ENCODE peak calls at places on chromosomes 6 and 20, in nine cellular contexts. One of them, this sample, is unnamed.

GRCh38 chr6:134510920-134511319 is 193.0 kb upstream of the SGK1 start:
- ATAC-seq in Panc1: no peak
- ATAC-seq in HCT116: no peak
- ATAC-seq in heart right ventricle: no peak
- ATAC-seq in right lobe of liver: peak; percentile 69
- ATAC-seq in heart left ventricle: peak; percentile 52
- ATAC-seq in RWPE2: no peak
- ATAC-seq in body of pancreas: no peak
- ATAC-seq in left lung: peak; percentile 47
- ATAC-seq in this sample: no peak

GRCh38 chr6:85715797-85716196 is 73.1 kb upstream of the SYNCRIP start:
- ATAC-seq in HCT116: no peak
- ATAC-seq in heart left ventricle: no peak
- ATAC-seq in left lung: no peak
- ATAC-seq in body of pancreas: no peak
- ATAC-seq in heart right ventricle: no peak
- ATAC-seq in Panc1: no peak
- ATAC-seq in RWPE2: no peak
- ATAC-seq in right lobe of liver: no peak
- ATAC-seq in this sample: no peak

GRCh38 chr6:55980627-55981211 is 105.3 kb upstream of the BMP5 start:
- ATAC-seq in left lung: peak; percentile 75
- ATAC-seq in RWPE2: no peak
- ATAC-seq in right lobe of liver: peak; percentile 69
- ATAC-seq in Panc1: peak; percentile 78
- ATAC-seq in body of pancreas: peak; percentile 50
- ATAC-seq in HCT116: no peak
- ATAC-seq in heart left ventricle: no peak
- ATAC-seq in heart right ventricle: no peak
- ATAC-seq in this sample: no peak

GRCh38 chr20:15928946-15929345 is 644.3 kb downstream of the KIF16B start:
- ATAC-seq in body of pancreas: no peak
- ATAC-seq in HCT116: no peak
- ATAC-seq in heart left ventricle: no peak
- ATAC-seq in left lung: no peak
- ATAC-seq in Panc1: no peak
- ATAC-seq in right lobe of liver: no peak
- ATAC-seq in RWPE2: no peak
- ATAC-seq in heart right ventricle: no peak
- ATAC-seq in this sample: no peak

GRCh38 chr20:10357974-10358373 is 76.0 kb downstream of the MKKS start:
- ATAC-seq in body of pancreas: no peak
- ATAC-seq in heart right ventricle: no peak
- ATAC-seq in Panc1: no peak
- ATAC-seq in HCT116: peak; percentile 57
- ATAC-seq in heart left ventricle: no peak
- ATAC-seq in left lung: no peak
- ATAC-seq in right lobe of liver: no peak
- ATAC-seq in RWPE2: no peak
- ATAC-seq in this sample: no peak

GRCh38 chr20:43415661-43416430 is 41.9 kb upstream of the SRSF6 start:
- ATAC-seq in body of pancreas: no peak
- ATAC-seq in heart right ventricle: no peak
- ATAC-seq in right lobe of liver: no peak
- ATAC-seq in HCT116: no peak
- ATAC-seq in Panc1: peak; percentile 48
- ATAC-seq in heart left ventricle: no peak
- ATAC-seq in RWPE2: peak; percentile 52
- ATAC-seq in left lung: no peak
- ATAC-seq in this sample: no peak

GRCh38 chr6:129860901-129861665 is at the start of gene TMEM244:
- ATAC-seq in Panc1: no peak
- ATAC-seq in heart left ventricle: peak; percentile 20
- ATAC-seq in RWPE2: no peak
- ATAC-seq in right lobe of liver: no peak
- ATAC-seq in HCT116: no peak
- ATAC-seq in heart right ventricle: no peak
- ATAC-seq in body of pancreas: no peak
- ATAC-seq in left lung: no peak
- ATAC-seq in this sample: no peak

GRCh38 chr6:150182460-150183078 is 39.7 kb downstream of the PPP1R14C start:
- ATAC-seq in heart right ventricle: no peak
- ATAC-seq in body of pancreas: no peak
- ATAC-seq in RWPE2: no peak
- ATAC-seq in HCT116: no peak
- ATAC-seq in left lung: no peak
- ATAC-seq in heart left ventricle: no peak
- ATAC-seq in right lobe of liver: no peak
- ATAC-seq in Panc1: no peak
- ATAC-seq in this sample: no peak

GRCh38 chr6:138198430-138199091 is 19.7 kb downstream of the PBOV1 start:
- ATAC-seq in Panc1: no peak
- ATAC-seq in RWPE2: no peak
- ATAC-seq in heart left ventricle: no peak
- ATAC-seq in HCT116: no peak
- ATAC-seq in left lung: no peak
- ATAC-seq in body of pancreas: no peak
- ATAC-seq in heart right ventricle: no peak
- ATAC-seq in right lobe of liver: no peak
- ATAC-seq in this sample: no peak

GRCh38 chr6:3353504-3353903 is 94.8 kb downstream of the PSMG4 start:
- ATAC-seq in left lung: no peak
- ATAC-seq in heart left ventricle: no peak
- ATAC-seq in right lobe of liver: no peak
- ATAC-seq in heart right ventricle: no peak
- ATAC-seq in RWPE2: no peak
- ATAC-seq in HCT116: no peak
- ATAC-seq in Panc1: no peak
- ATAC-seq in body of pancreas: no peak
- ATAC-seq in this sample: no peak

GRCh38 chr6:77034161-77034560 is 429.1 kb downstream of the HTR1B start:
- ATAC-seq in heart left ventricle: no peak
- ATAC-seq in RWPE2: peak; percentile 97
- ATAC-seq in HCT116: peak; percentile 70
- ATAC-seq in Panc1: peak; percentile 98
- ATAC-seq in right lobe of liver: no peak
- ATAC-seq in body of pancreas: no peak
- ATAC-seq in left lung: no peak
- ATAC-seq in heart right ventricle: no peak
- ATAC-seq in this sample: no peak

GRCh38 chr6:52664185-52664990 is 6.5 kb upstream of the TMEM14A start:
- ATAC-seq in right lobe of liver: peak; percentile 92
- ATAC-seq in body of pancreas: peak; percentile 98
- ATAC-seq in left lung: peak; percentile 99
- ATAC-seq in Panc1: peak; percentile 97
- ATAC-seq in RWPE2: peak; percentile 98
- ATAC-seq in heart left ventricle: peak; percentile 99
- ATAC-seq in heart right ventricle: peak; percentile 99
- ATAC-seq in HCT116: peak; percentile 99
- ATAC-seq in this sample: peak; percentile 99

GRCh38 chr20:48797275-48797825 is 30.4 kb downstream of the PREX1 start:
- ATAC-seq in left lung: peak; percentile 70
- ATAC-seq in body of pancreas: no peak
- ATAC-seq in heart left ventricle: peak; percentile 32
- ATAC-seq in heart right ventricle: peak; percentile 43
- ATAC-seq in RWPE2: no peak
- ATAC-seq in Panc1: no peak
- ATAC-seq in right lobe of liver: peak; percentile 55
- ATAC-seq in HCT116: no peak
- ATAC-seq in this sample: peak; percentile 66

GRCh38 chr6:106197441-106197840 is 111.3 kb downstream of the PRDM1 start:
- ATAC-seq in heart left ventricle: no peak
- ATAC-seq in Panc1: no peak
- ATAC-seq in heart right ventricle: no peak
- ATAC-seq in body of pancreas: no peak
- ATAC-seq in HCT116: no peak
- ATAC-seq in right lobe of liver: peak; percentile 42
- ATAC-seq in RWPE2: no peak
- ATAC-seq in left lung: peak; percentile 46
- ATAC-seq in this sample: no peak

GRCh38 chr20:26208296-26209091 is 511.8 kb upstream of the ZNF337 start:
- ATAC-seq in left lung: peak; percentile 89
- ATAC-seq in right lobe of liver: no peak
- ATAC-seq in body of pancreas: no peak
- ATAC-seq in HCT116: no peak
- ATAC-seq in heart right ventricle: no peak
- ATAC-seq in RWPE2: peak; percentile 42
- ATAC-seq in heart left ventricle: no peak
- ATAC-seq in Panc1: no peak
- ATAC-seq in this sample: no peak

GRCh38 chr20:40757087-40757486 is 68.1 kb upstream of the MAFB start:
- ATAC-seq in right lobe of liver: peak; percentile 30
- ATAC-seq in body of pancreas: no peak
- ATAC-seq in left lung: no peak
- ATAC-seq in heart left ventricle: no peak
- ATAC-seq in heart right ventricle: no peak
- ATAC-seq in Panc1: no peak
- ATAC-seq in HCT116: no peak
- ATAC-seq in RWPE2: no peak
- ATAC-seq in this sample: no peak

GRCh38 chr6:112145080-112145573 is 57.7 kb downstream of the FAM229B start:
- ATAC-seq in heart left ventricle: peak; percentile 6
- ATAC-seq in Panc1: peak; percentile 54
- ATAC-seq in HCT116: peak; percentile 25
- ATAC-seq in left lung: no peak
- ATAC-seq in heart right ventricle: peak; percentile 12
- ATAC-seq in body of pancreas: peak; percentile 15
- ATAC-seq in right lobe of liver: peak; percentile 76
- ATAC-seq in RWPE2: no peak
- ATAC-seq in this sample: no peak

DNA sequence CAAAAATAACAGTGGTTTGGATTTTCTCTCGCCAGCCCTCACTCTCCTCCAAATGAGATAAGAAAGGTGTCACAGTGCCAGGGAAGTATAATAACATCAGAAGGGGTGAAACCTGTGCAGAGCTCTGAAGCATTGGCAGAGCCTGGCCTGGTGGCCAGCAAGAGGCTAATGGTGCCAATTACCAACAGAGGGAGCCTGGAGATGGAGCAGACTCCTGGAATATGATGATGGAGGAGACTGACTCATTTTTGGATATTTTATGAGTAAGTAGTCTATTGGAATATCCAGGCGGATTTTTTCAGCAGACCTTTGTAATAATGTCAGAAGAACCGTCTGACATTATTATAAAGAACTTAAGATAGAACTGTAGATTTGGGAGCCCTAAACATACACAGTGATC is 442.6 kb upstream of the MARCKS start:
- ATAC-seq in heart left ventricle: peak; percentile 81
- ATAC-seq in heart right ventricle: peak; percentile 86
- ATAC-seq in Panc1: peak; percentile 94
- ATAC-seq in HCT116: peak; percentile 100
- ATAC-seq in RWPE2: peak; percentile 100
- ATAC-seq in body of pancreas: peak; percentile 87
- ATAC-seq in right lobe of liver: peak; percentile 99
- ATAC-seq in left lung: peak; percentile 83
- ATAC-seq in this sample: peak; percentile 48
- TF ChIP-seq CTCF in heart left ventricle: peak; percentile 26
- TF ChIP-seq CTCF in heart right ventricle: peak; percentile 40
- TF ChIP-seq CTCF in Panc1: peak; percentile 81
- TF ChIP-seq CTCF in HCT116: peak; percentile 66
- TF ChIP-seq CTCF in RWPE2: peak; percentile 85
- TF ChIP-seq CTCF in body of pancreas: peak; percentile 22
- TF ChIP-seq CTCF in right lobe of liver: peak; percentile 43
- TF ChIP-seq CTCF in left lung: no peak
- TF ChIP-seq CTCF in this sample: peak; percentile 19

DNA sequence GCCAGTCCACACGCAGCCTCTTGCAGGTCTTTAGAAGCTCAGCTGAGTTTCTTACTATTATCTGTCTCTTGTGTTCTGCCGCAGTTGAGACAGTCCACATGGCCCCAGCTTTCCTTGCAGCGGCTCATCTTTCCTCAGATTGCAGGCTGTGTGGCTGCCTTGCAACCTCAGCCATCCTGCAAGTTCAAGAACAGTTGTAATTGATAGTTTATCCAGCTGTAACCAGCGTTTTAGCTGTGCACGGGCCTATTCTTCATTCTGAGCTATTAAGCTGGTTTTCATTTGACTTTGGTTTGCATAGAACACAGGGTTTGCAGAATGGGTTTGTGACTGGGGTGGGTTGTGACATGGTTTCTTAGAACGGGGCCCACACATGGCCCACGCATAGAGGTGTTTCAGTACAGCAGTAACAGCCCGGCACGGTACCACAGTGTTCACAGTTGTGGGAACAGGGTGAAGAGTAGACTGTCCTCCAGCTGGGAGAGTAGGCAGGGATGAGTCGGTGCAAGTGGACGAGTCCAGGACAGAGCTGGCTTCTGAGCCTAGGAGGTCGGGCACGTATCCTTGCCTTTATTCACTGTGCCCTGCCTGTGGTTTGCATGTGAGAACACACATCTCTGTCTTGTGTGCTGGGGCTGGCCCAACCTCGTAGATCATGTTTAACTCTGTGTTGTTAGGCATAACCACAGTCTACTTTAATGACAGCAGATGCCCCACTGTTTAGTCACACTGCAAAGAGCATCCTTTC is 89.3 kb downstream of the RPP40 start:
- ATAC-seq in heart left ventricle: peak; percentile 28
- ATAC-seq in heart right ventricle: peak; percentile 20
- ATAC-seq in Panc1: no peak
- ATAC-seq in HCT116: no peak
- ATAC-seq in right lobe of liver: no peak
- ATAC-seq in left lung: no peak
- ATAC-seq in RWPE2: peak; percentile 39
- ATAC-seq in body of pancreas: no peak
- ATAC-seq in this sample: no peak
- H3K4me3 ChIP-seq in heart left ventricle: no peak overlapping the region
- H3K4me3 ChIP-seq in heart right ventricle: no peak overlapping the region
- H3K4me3 ChIP-seq in Panc1: no peak overlapping the region
- H3K4me3 ChIP-seq in HCT116: no peak overlapping the region
- H3K4me3 ChIP-seq in right lobe of liver: no peak overlapping the region
- H3K4me3 ChIP-seq in left lung: no peak overlapping the region
- H3K4me3 ChIP-seq in RWPE2: no peak overlapping the region
- H3K4me3 ChIP-seq in body of pancreas: no peak overlapping the region
- H3K4me3 ChIP-seq in this sample: no peak overlapping the region

GRCh38 chr6:89375427-89375868 is 22.9 kb upstream of the UBE2J1 start:
- ATAC-seq in heart right ventricle: peak; percentile 69
- ATAC-seq in RWPE2: peak; percentile 58
- ATAC-seq in right lobe of liver: peak; percentile 84
- ATAC-seq in HCT116: peak; percentile 81
- ATAC-seq in left lung: peak; percentile 92
- ATAC-seq in body of pancreas: peak; percentile 95
- ATAC-seq in Panc1: no peak
- ATAC-seq in heart left ventricle: peak; percentile 64
- ATAC-seq in this sample: peak; percentile 36
- TF ChIP-seq CTCF in heart right ventricle: no peak
- TF ChIP-seq CTCF in RWPE2: no peak
- TF ChIP-seq CTCF in right lobe of liver: peak; percentile 19
- TF ChIP-seq CTCF in HCT116: peak; percentile 58
- TF ChIP-seq CTCF in left lung: peak; percentile 14
- TF ChIP-seq CTCF in body of pancreas: no peak
- TF ChIP-seq CTCF in Panc1: peak; percentile 31
- TF ChIP-seq CTCF in heart left ventricle: peak; percentile 15
- TF ChIP-seq CTCF in this sample: no peak

DNA sequence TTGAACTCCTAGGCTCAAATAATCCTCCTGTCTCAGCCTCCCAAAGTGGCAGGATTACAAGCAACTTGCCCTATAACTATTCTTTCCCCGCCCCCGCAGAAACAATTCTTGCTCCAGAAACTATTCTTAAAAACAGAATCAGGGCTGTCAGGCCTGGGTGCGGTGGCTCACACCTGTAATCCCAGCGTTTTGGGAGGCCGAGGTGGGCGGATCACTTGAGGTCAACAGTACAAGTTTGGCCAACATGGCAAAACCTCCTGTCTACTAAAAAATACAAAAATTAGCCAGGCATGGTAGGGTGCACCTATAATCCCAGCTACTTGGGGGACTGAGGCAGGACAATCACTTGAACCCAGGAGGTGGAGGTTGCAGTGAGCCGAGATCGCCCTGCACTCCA is 31.2 kb downstream of the SAMHD1 start:
- ATAC-seq in heart right ventricle: no peak
- ATAC-seq in Panc1: no peak
- ATAC-seq in HCT116: no peak
- ATAC-seq in body of pancreas: no peak
- ATAC-seq in heart left ventricle: no peak
- ATAC-seq in left lung: no peak
- ATAC-seq in right lobe of liver: no peak
- ATAC-seq in RWPE2: no peak
- ATAC-seq in this sample: no peak
- H3K4me3 ChIP-seq in heart right ventricle: no peak overlapping the region
- H3K4me3 ChIP-seq in Panc1: no peak overlapping the region
- H3K4me3 ChIP-seq in HCT116: no peak overlapping the region
- H3K4me3 ChIP-seq in body of pancreas: no peak overlapping the region
- H3K4me3 ChIP-seq in heart left ventricle: no peak overlapping the region
- H3K4me3 ChIP-seq in left lung: no peak overlapping the region
- H3K4me3 ChIP-seq in right lobe of liver: no peak overlapping the region
- H3K4me3 ChIP-seq in RWPE2: no peak overlapping the region
- H3K4me3 ChIP-seq in this sample: no peak overlapping the region

This sample was measured in gastroesophageal sphincter.